ENCODE peak calls at places on chromosome 19, in six cellular contexts. One of them, this sample, is unnamed.

GRCh38 chr19:38264486-38265212 is at the start of gene SPINT2:
- DNase-seq in CD4-positive, CD25-positive, alpha-beta regulatory T cell: no peak
- DNase-seq in psoas muscle: no peak
- DNase-seq in GM23338: peak; percentile 95
- DNase-seq in hepatocyte: no peak
- DNase-seq in aorta: peak; percentile 80
- DNase-seq in this sample: peak; percentile 96

GRCh38 chr19:9836021-9836420 is 903 bp downstream of the PIN1 start:
- DNase-seq in CD4-positive, CD25-positive, alpha-beta regulatory T cell: no peak
- DNase-seq in psoas muscle: no peak
- DNase-seq in GM23338: no peak
- DNase-seq in hepatocyte: no peak
- DNase-seq in aorta: no peak
- DNase-seq in this sample: no peak

GRCh38 chr19:55369651-55370304 is 485 bp downstream of the IL11 start:
- DNase-seq in CD4-positive, CD25-positive, alpha-beta regulatory T cell: peak; percentile 30
- DNase-seq in psoas muscle: no peak
- DNase-seq in GM23338: peak; percentile 94
- DNase-seq in hepatocyte: peak; percentile 68
- DNase-seq in aorta: no peak
- DNase-seq in this sample: peak; percentile 87

GRCh38 chr19:55377356-55378131 is 918 bp downstream of the TMEM190 start:
- DNase-seq in CD4-positive, CD25-positive, alpha-beta regulatory T cell: no peak
- DNase-seq in psoas muscle: no peak
- DNase-seq in GM23338: peak; percentile 61
- DNase-seq in hepatocyte: no peak
- DNase-seq in aorta: no peak
- DNase-seq in this sample: no peak

GRCh38 chr19:46186101-46186716 is 38.2 kb downstream of the IGFL2 start:
- DNase-seq in CD4-positive, CD25-positive, alpha-beta regulatory T cell: no peak
- DNase-seq in psoas muscle: no peak
- DNase-seq in GM23338: peak; percentile 24
- DNase-seq in hepatocyte: no peak
- DNase-seq in aorta: no peak
- DNase-seq in this sample: no peak

GRCh38 chr19:32372726-32373613 is 27.6 kb downstream of the ZNF507 start:
- DNase-seq in CD4-positive, CD25-positive, alpha-beta regulatory T cell: no peak
- DNase-seq in psoas muscle: no peak
- DNase-seq in GM23338: peak; percentile 21
- DNase-seq in hepatocyte: no peak
- DNase-seq in aorta: no peak
- DNase-seq in this sample: no peak

GRCh38 chr19:31955061-31955460 is 390.3 kb upstream of the ZNF507 start:
- DNase-seq in CD4-positive, CD25-positive, alpha-beta regulatory T cell: no peak
- DNase-seq in psoas muscle: no peak
- DNase-seq in GM23338: no peak
- DNase-seq in hepatocyte: no peak
- DNase-seq in aorta: no peak
- DNase-seq in this sample: no peak

GRCh38 chr19:39428309-39429112 is 7.2 kb downstream of the RPS16 start:
- DNase-seq in CD4-positive, CD25-positive, alpha-beta regulatory T cell: no peak
- DNase-seq in psoas muscle: peak; percentile 66
- DNase-seq in GM23338: peak; percentile 98
- DNase-seq in hepatocyte: peak; percentile 86
- DNase-seq in aorta: peak; percentile 90
- DNase-seq in this sample: no peak

GRCh38 chr19:4049432-4049831 is 17.3 kb downstream of the ZBTB7A start:
- DNase-seq in CD4-positive, CD25-positive, alpha-beta regulatory T cell: no peak
- DNase-seq in psoas muscle: peak; percentile 68
- DNase-seq in GM23338: no peak
- DNase-seq in hepatocyte: no peak
- DNase-seq in aorta: no peak
- DNase-seq in this sample: no peak

GRCh38 chr19:35742121-35742724 is at the start of gene IGFLR1:
- DNase-seq in CD4-positive, CD25-positive, alpha-beta regulatory T cell: peak; percentile 72
- DNase-seq in psoas muscle: no peak
- DNase-seq in GM23338: no peak
- DNase-seq in hepatocyte: no peak
- DNase-seq in aorta: no peak
- DNase-seq in this sample: no peak

GRCh38 chr19:5138606-5139594 is 170.0 kb downstream of the KDM4B start:
- DNase-seq in CD4-positive, CD25-positive, alpha-beta regulatory T cell: peak; percentile 85
- DNase-seq in psoas muscle: no peak
- DNase-seq in GM23338: no peak
- DNase-seq in hepatocyte: no peak
- DNase-seq in aorta: no peak
- DNase-seq in this sample: no peak

GRCh38 chr19:48635966-48636858 is 967 bp downstream of the DBP start:
- DNase-seq in CD4-positive, CD25-positive, alpha-beta regulatory T cell: peak; percentile 30
- DNase-seq in psoas muscle: no peak
- DNase-seq in GM23338: peak; percentile 48
- DNase-seq in hepatocyte: peak; percentile 60
- DNase-seq in aorta: no peak
- DNase-seq in this sample: no peak

GRCh38 chr19:30407310-30407709 is 35.1 kb downstream of the ZNF536 start:
- DNase-seq in CD4-positive, CD25-positive, alpha-beta regulatory T cell: no peak
- DNase-seq in psoas muscle: no peak
- DNase-seq in GM23338: no peak
- DNase-seq in hepatocyte: no peak
- DNase-seq in aorta: no peak
- DNase-seq in this sample: no peak

GRCh38 chr19:13058951-13059660 is 43.6 kb downstream of the LYL1 start:
- DNase-seq in CD4-positive, CD25-positive, alpha-beta regulatory T cell: no peak
- DNase-seq in psoas muscle: no peak
- DNase-seq in GM23338: no peak
- DNase-seq in hepatocyte: no peak
- DNase-seq in aorta: no peak
- DNase-seq in this sample: no peak

GRCh38 chr19:7868671-7869452 is 5.3 kb downstream of the PRR36 start:
- DNase-seq in CD4-positive, CD25-positive, alpha-beta regulatory T cell: peak; percentile 91
- DNase-seq in psoas muscle: peak; percentile 63
- DNase-seq in GM23338: peak; percentile 97
- DNase-seq in hepatocyte: peak; percentile 93
- DNase-seq in aorta: peak; percentile 90
- DNase-seq in this sample: peak; percentile 83

GRCh38 chr19:13637664-13638063 is 126.7 kb upstream of the MRI1 start:
- DNase-seq in CD4-positive, CD25-positive, alpha-beta regulatory T cell: no peak
- DNase-seq in psoas muscle: no peak
- DNase-seq in GM23338: no peak
- DNase-seq in hepatocyte: no peak
- DNase-seq in aorta: no peak
- DNase-seq in this sample: no peak

GRCh38 chr19:43624933-43625332 is 5.5 kb upstream of the ZNF428 start:
- DNase-seq in CD4-positive, CD25-positive, alpha-beta regulatory T cell: peak; percentile 77
- DNase-seq in psoas muscle: peak; percentile 31
- DNase-seq in GM23338: peak; percentile 97
- DNase-seq in hepatocyte: no peak
- DNase-seq in aorta: no peak
- DNase-seq in this sample: no peak

GRCh38 chr19:7833225-7834156 is 3.5 kb downstream of the EVI5L start:
- DNase-seq in CD4-positive, CD25-positive, alpha-beta regulatory T cell: no peak
- DNase-seq in psoas muscle: peak; percentile 60
- DNase-seq in GM23338: no peak
- DNase-seq in hepatocyte: no peak
- DNase-seq in aorta: no peak
- DNase-seq in this sample: peak; percentile 96

GRCh38 chr19:22428299-22428913 is 6.3 kb upstream of the ZNF98 start:
- DNase-seq in CD4-positive, CD25-positive, alpha-beta regulatory T cell: no peak
- DNase-seq in psoas muscle: no peak
- DNase-seq in GM23338: no peak
- DNase-seq in hepatocyte: no peak
- DNase-seq in aorta: no peak
- DNase-seq in this sample: no peak

GRCh38 chr19:42658148-42658547 is 63.4 kb upstream of the CEACAM8 start:
- DNase-seq in CD4-positive, CD25-positive, alpha-beta regulatory T cell: no peak
- DNase-seq in psoas muscle: no peak
- DNase-seq in GM23338: no peak
- DNase-seq in hepatocyte: no peak
- DNase-seq in aorta: no peak
- DNase-seq in this sample: no peak

GRCh38 chr19:55210120-55210493 is 806 bp upstream of the PTPRH start:
- DNase-seq in CD4-positive, CD25-positive, alpha-beta regulatory T cell: no peak
- DNase-seq in psoas muscle: no peak
- DNase-seq in GM23338: no peak
- DNase-seq in hepatocyte: peak; percentile 79
- DNase-seq in aorta: no peak
- DNase-seq in this sample: no peak

GRCh38 chr19:6086081-6086858 is 24.0 kb downstream of the RFX2 start:
- DNase-seq in CD4-positive, CD25-positive, alpha-beta regulatory T cell: no peak
- DNase-seq in psoas muscle: no peak
- DNase-seq in GM23338: no peak
- DNase-seq in hepatocyte: no peak
- DNase-seq in aorta: no peak
- DNase-seq in this sample: no peak

GRCh38 chr19:30755581-30755980 is 383.4 kb downstream of the ZNF536 start:
- DNase-seq in CD4-positive, CD25-positive, alpha-beta regulatory T cell: no peak
- DNase-seq in psoas muscle: no peak
- DNase-seq in GM23338: no peak
- DNase-seq in hepatocyte: no peak
- DNase-seq in aorta: no peak
- DNase-seq in this sample: no peak

DNA sequence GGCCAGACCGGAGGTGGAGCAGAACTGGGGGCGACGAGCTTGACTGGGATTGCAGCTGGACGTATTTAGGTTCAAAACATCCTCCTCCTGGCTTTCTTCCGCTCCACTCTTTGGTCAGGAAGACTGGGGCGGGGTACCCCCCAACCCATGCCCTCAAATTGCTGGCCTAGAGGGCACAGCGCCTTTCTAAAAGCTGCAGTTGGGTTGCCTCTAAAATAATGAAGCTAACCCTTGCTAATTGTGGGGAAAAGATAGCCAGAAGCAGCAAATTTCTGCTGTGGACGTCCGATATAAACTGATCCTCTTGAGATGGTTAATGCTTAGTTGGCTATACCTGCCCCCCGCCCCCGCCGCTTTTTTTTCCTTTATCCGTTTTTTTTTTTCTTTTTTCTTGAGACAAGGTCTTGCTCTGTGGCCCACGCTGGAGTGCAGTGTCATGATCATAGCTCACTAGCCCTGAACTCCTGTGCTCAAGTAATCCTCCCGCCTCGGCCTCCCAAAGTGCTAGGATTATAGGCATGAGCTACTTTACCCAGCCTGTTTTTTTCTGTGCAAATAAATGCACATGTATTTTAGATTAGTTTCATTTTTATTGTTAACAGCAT is 759 bp upstream of the CHERP start:
- DNase-seq in CD4-positive, CD25-positive, alpha-beta regulatory T cell: no peak
- DNase-seq in psoas muscle: no peak
- DNase-seq in GM23338: no peak
- DNase-seq in hepatocyte: no peak
- DNase-seq in aorta: no peak
- DNase-seq in this sample: no peak
- H3K4me1 ChIP-seq in CD4-positive, CD25-positive, alpha-beta regulatory T cell: peaks cover 60% of the 10 kb centered on the region
- H3K4me1 ChIP-seq in psoas muscle: peaks cover 22% of the 10 kb centered on the region
- H3K4me1 ChIP-seq in GM23338: peaks cover 11% of the 10 kb centered on the region
- H3K4me1 ChIP-seq in hepatocyte: peaks cover 14% of the 10 kb centered on the region
- H3K4me1 ChIP-seq in aorta: no peaks in the 10 kb centered on the region
- H3K4me1 ChIP-seq in this sample: peaks cover 5% of the 10 kb centered on the region

GRCh38 chr19:11446652-11447301 is 11.3 kb downstream of the PRKCSH start:
- DNase-seq in CD4-positive, CD25-positive, alpha-beta regulatory T cell: peak; percentile 24
- DNase-seq in psoas muscle: peak; percentile 58
- DNase-seq in GM23338: peak; percentile 79
- DNase-seq in hepatocyte: peak; percentile 58
- DNase-seq in aorta: peak; percentile 91
- DNase-seq in this sample: no peak
- H3K27ac ChIP-seq in CD4-positive, CD25-positive, alpha-beta regulatory T cell: no peak overlapping the region
- H3K27ac ChIP-seq in psoas muscle: no peak overlapping the region
- H3K27ac ChIP-seq in GM23338: no peak overlapping the region
- H3K27ac ChIP-seq in hepatocyte: no peak overlapping the region
- H3K27ac ChIP-seq in aorta: no peak overlapping the region
- H3K27ac ChIP-seq in this sample: no peak overlapping the region

GRCh38 chr19:1248454-1249297 is at the start of gene MIDN:
- DNase-seq in CD4-positive, CD25-positive, alpha-beta regulatory T cell: peak; percentile 88
- DNase-seq in psoas muscle: peak; percentile 91
- DNase-seq in GM23338: peak; percentile 90
- DNase-seq in hepatocyte: peak; percentile 94
- DNase-seq in aorta: peak; percentile 95
- DNase-seq in this sample: no peak
- H3K4me1 ChIP-seq in CD4-positive, CD25-positive, alpha-beta regulatory T cell: peaks cover 49% of the 10 kb centered on the region
- H3K4me1 ChIP-seq in psoas muscle: peaks cover 51% of the 10 kb centered on the region
- H3K4me1 ChIP-seq in GM23338: peaks cover 3% of the 10 kb centered on the region
- H3K4me1 ChIP-seq in hepatocyte: peaks cover 42% of the 10 kb centered on the region
- H3K4me1 ChIP-seq in aorta: no peaks in the 10 kb centered on the region
- H3K4me1 ChIP-seq in this sample: peaks cover 16% of the 10 kb centered on the region

DNA sequence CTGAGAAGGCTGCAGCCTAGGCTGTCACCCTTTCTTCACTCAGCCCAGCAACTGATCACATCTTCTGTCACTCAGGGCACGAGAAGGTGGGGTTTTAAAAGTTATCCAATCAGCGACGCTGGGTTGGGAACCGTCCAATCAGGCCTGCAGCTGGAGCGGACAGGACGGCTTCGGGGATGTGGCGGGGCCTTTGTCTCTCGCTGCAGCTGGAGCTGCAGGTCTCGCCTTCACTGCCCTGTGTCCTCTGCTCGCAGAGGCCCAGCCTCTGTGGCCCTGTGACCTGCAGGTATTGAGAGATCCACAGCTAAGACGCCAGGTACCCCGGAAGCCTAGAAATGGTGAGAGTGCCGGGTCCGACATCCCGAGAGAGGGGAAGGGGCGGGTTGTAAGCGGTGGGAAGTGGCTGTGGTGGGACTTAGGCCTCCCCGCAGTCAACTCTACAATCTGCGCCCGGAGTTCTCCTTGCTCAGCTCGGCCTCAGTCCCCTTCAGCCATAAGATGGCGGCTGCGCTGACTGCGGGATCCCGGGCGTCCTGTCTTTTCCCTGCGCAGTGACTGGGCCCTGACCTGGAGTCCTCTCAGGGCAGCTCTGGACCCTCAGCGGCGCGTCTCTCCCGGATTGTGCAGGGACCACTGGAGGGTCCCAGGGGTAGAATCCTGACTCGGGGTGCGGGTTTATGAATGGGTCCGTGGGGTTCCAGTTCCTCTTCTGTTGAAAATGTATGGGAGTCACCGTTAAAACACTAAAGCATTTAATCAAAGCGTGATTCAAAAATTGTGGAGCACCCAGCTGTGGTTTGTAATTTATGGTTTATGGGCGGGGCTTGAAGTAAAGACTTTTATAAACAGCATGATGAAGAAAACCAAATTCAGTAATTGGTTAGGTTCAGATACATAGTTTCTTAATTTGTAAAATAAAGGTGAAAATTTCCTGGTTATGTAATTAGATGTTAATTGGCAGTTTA is at the start of gene ZNF714:
- DNase-seq in CD4-positive, CD25-positive, alpha-beta regulatory T cell: peak; percentile 87
- DNase-seq in psoas muscle: peak; percentile 87
- DNase-seq in GM23338: peak; percentile 95
- DNase-seq in hepatocyte: peak; percentile 95
- DNase-seq in aorta: peak; percentile 93
- DNase-seq in this sample: peak; percentile 91
- H3K27ac ChIP-seq in CD4-positive, CD25-positive, alpha-beta regulatory T cell: peak within 1 kb of the TSS; percentile 65
- H3K27ac ChIP-seq in psoas muscle: peak within 1 kb of the TSS; percentile 34
- H3K27ac ChIP-seq in GM23338: peak within 1 kb of the TSS; percentile 85
- H3K27ac ChIP-seq in hepatocyte: peak within 1 kb of the TSS; percentile 71
- H3K27ac ChIP-seq in aorta: no peak within 1 kb of the TSS
- H3K27ac ChIP-seq in this sample: peak within 1 kb of the TSS; percentile 61

DNA sequence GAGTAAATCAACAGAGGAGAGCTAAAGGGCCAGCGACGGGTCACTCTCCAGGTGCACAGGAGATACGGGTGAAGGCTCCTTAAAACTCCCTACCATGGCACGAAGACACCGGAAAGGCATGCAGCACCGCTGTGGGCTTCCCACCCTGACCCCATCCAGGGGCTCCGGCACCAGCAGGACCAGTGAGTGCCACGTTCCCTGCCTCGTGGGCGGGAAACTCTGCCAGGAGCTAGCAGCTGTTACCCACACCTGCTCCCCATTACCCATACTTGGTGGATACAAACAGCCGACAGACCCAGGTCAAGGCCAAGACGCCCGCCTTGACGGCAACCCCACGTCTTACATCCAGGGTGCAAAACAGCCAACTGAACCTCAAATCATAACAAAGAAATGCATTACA is 56.7 kb downstream of the GNG7 start:
- DNase-seq in CD4-positive, CD25-positive, alpha-beta regulatory T cell: no peak
- DNase-seq in psoas muscle: no peak
- DNase-seq in GM23338: no peak
- DNase-seq in hepatocyte: no peak
- DNase-seq in aorta: no peak
- DNase-seq in this sample: no peak
- H3K4me1 ChIP-seq in CD4-positive, CD25-positive, alpha-beta regulatory T cell: no peaks in the 10 kb centered on the region
- H3K4me1 ChIP-seq in psoas muscle: no peaks in the 10 kb centered on the region
- H3K4me1 ChIP-seq in GM23338: no peaks in the 10 kb centered on the region
- H3K4me1 ChIP-seq in hepatocyte: no peaks in the 10 kb centered on the region
- H3K4me1 ChIP-seq in aorta: no peaks in the 10 kb centered on the region
- H3K4me1 ChIP-seq in this sample: no peaks in the 10 kb centered on the region

This sample was measured in RWPE2.